ENCODE peak calls at places on chromosomes 6 and 20, in nine cellular contexts. X, G, J, U, R, I, E, N and F are unnamed samples.

GRCh38 chr6:89978749-89979145 is 84.5 kb downstream of the GJA10 start:
- DNase-seq in N (no peak), X (no peak), R (no peak), E (no peak), U (no peak), J (no peak), I (no peak), G (no peak), F (no peak)

GRCh38 chr6:31083742-31084354 is 28.5 kb downstream of the C6orf15 start:
- DNase-seq in G (no peak), E (no peak), I (no peak), R (no peak), J (peak; percentile 78), U (no peak), N (peak; percentile 38), X (no peak), F (peak; percentile 77)

GRCh38 chr20:47681977-47682812 is 103.1 kb downstream of the SULF2 start:
- DNase-seq in E (peak; percentile 72), R (no peak), U (no peak), G (no peak), J (no peak), I (no peak), X (no peak), N (no peak), F (no peak)

GRCh38 chr6:33431880-33432541 is 12.1 kb downstream of the SYNGAP1 start:
- DNase-seq in G (no peak), N (no peak), R (no peak), I (no peak), X (no peak), J (no peak), E (no peak), U (no peak), F (no peak)

GRCh38 chr20:36311854-36312723 is 6.0 kb downstream of the DLGAP4 start:
- DNase-seq in N (peak; percentile 10), R (no peak), I (no peak), G (no peak), E (no peak), X (peak; percentile 37), U (no peak), J (no peak), F (no peak)

GRCh38 chr6:114157848-114158247 is 185.0 kb downstream of the HS3ST5 start:
- DNase-seq in U (no peak), R (no peak), J (no peak), N (no peak), I (no peak), G (no peak), E (no peak), X (no peak), F (no peak)

GRCh38 chr20:25299801-25300200 is 51.9 kb downstream of the PYGB start:
- DNase-seq in U (no peak), X (no peak), R (no peak), N (no peak), E (no peak), J (peak; percentile 63), G (peak; percentile 85), I (no peak), F (no peak)

GRCh38 chr6:31718294-31718693 is 3.1 kb downstream of the LY6G6D start:
- DNase-seq in N (no peak), X (no peak), J (no peak), I (peak; percentile 47), E (no peak), G (no peak), U (no peak), R (peak; percentile 88), F (no peak)